ENCODE peak calls at places on chromosome 1, in five cellular contexts. E, C, M, T and O are unnamed samples.

GRCh38 chr1:2984399-2985061 is 36.7 kb upstream of the ACTRT2 start:
- DNase-seq in E (no peak), C (no peak), M (no peak), T (no peak), O (no peak)

GRCh38 chr1:33297911-33298622 is 22.8 kb downstream of the A3GALT2 start:
- DNase-seq in E (no peak), C (no peak), M (no peak), T (no peak), O (no peak)

GRCh38 chr1:237281481-237281880 is 239.5 kb downstream of the RYR2 start:
- DNase-seq in E (no peak), C (no peak), M (no peak), T (no peak), O (no peak)

GRCh38 chr1:205270764-205271163 is 43.0 kb downstream of the TMCC2 start:
- DNase-seq in E (peak; percentile 53), C (peak; percentile 75), M (no peak), T (no peak), O (peak; percentile 71)

GRCh38 chr1:32993215-32993566 is 28.6 kb upstream of the RNF19B start:
- DNase-seq in E (no peak), C (no peak), M (no peak), T (no peak), O (no peak)

GRCh38 chr1:156429308-156430060 is 60.5 kb downstream of the RHBG start:
- DNase-seq in E (no peak), C (no peak), M (no peak), T (no peak), O (no peak)

GRCh38 chr1:179955731-179956130 is 1.1 kb downstream of the CEP350 start:
- DNase-seq in E (no peak), C (no peak), M (no peak), T (no peak), O (no peak)

GRCh38 chr1:245444181-245444580 is 289.4 kb downstream of the KIF26B start:
- DNase-seq in E (no peak), C (no peak), M (no peak), T (no peak), O (no peak)